ENCODE peak calls at places on chromosomes 7 and 10, in seven cellular contexts. S, F, A, Y, T, D and I are unnamed samples.

GRCh38 chr10:36362257-36362656 is 720.2 kb upstream of the FZD8 start:
- DNase-seq in F (no peak), T (no peak), A (no peak), S (no peak), Y (no peak), D (no peak), I (no peak)

GRCh38 chr7:134690016-134690415 is 43.4 kb downstream of the BPGM start:
- DNase-seq in A (no peak), S (peak), T (no peak), F (peak), Y (no peak), D (no peak), I (no peak)

GRCh38 chr10:120262857-120263547 is 194.0 kb upstream of the PLPP4 start:
- DNase-seq in Y (no peak), T (no peak), S (no peak), A (no peak), D (no peak), F (peak), I (no peak)

GRCh38 chr10:69499726-69500689 is 48.7 kb downstream of the TSPAN15 start:
- DNase-seq in S (no peak), D (no peak), A (no peak), F (no peak), T (no peak), Y (no peak), I (no peak)

GRCh38 chr7:17558558-17559332 is 260.3 kb downstream of the AHR start:
- DNase-seq in A (no peak), D (no peak), Y (no peak), F (no peak), S (no peak), T (no peak), I (no peak)

GRCh38 chr7:98655611-98656010 is 38.5 kb downstream of the NPTX2 start:
- DNase-seq in S (no peak), F (no peak), A (no peak), T (no peak), Y (no peak), D (no peak), I (no peak)

GRCh38 chr7:115099906-115100305 is 178.0 kb downstream of the MDFIC start:
- DNase-seq in A (no peak), T (no peak), S (peak), F (peak), D (no peak), Y (no peak), I (no peak)

GRCh38 chr10:126690534-126690933 is 20.0 kb upstream of the C10orf90 start:
- DNase-seq in S (no peak), T (no peak), Y (no peak), D (no peak), A (no peak), F (no peak), I (no peak)

GRCh38 chr7:41872951-41873350 is 170.1 kb upstream of the INHBA start:
- DNase-seq in A (no peak), S (peak), Y (no peak), F (no peak), D (no peak), T (no peak), I (no peak)

GRCh38 chr10:72333111-72334012 is 21.4 kb downstream of the DNAJB12 start:
- DNase-seq in T (no peak), F (no peak), D (no peak), Y (no peak), S (no peak), A (no peak), I (no peak)

GRCh38 chr7:103866919-103867318 is 122.5 kb downstream of the RELN start:
- DNase-seq in A (no peak), D (no peak), F (no peak), T (no peak), Y (no peak), S (no peak), I (no peak)

GRCh38 chr7:40918701-40919271 is 784.0 kb downstream of the SUGCT start:
- DNase-seq in T (no peak), A (no peak), D (no peak), Y (peak), F (peak), S (peak), I (no peak)

GRCh38 chr7:29038463-29038862 is 80.3 kb upstream of the TRIL start:
- DNase-seq in F (peak), D (no peak), Y (no peak), A (no peak), S (peak), T (no peak), I (no peak)

GRCh38 chr10:43854042-43854441 is 205.4 kb upstream of the ZNF32 start:
- DNase-seq in A (no peak), Y (peak), T (no peak), S (peak), D (no peak), F (peak), I (no peak)

GRCh38 chr7:157570531-157571200 is 233.9 kb downstream of the DNAJB6 start:
- DNase-seq in S (no peak), F (peak), Y (no peak), D (no peak), A (no peak), T (no peak), I (no peak)

GRCh38 chr7:116999316-116999715 is 46.0 kb downstream of the ST7 start:
- DNase-seq in D (no peak), Y (no peak), F (peak), T (no peak), A (no peak), S (peak), I (no peak)

GRCh38 chr7:74064696-74065095 is 18.9 kb upstream of the LIMK1 start:
- DNase-seq in T (no peak), A (no peak), Y (no peak), F (no peak), S (no peak), D (no peak), I (no peak)

GRCh38 chr10:109062371-109062770 is 860.9 kb downstream of the XPNPEP1 start:
- DNase-seq in D (no peak), Y (no peak), S (peak), T (no peak), F (peak), A (no peak), I (no peak)

GRCh38 chr10:17206210-17206709 is 4.8 kb upstream of the TRDMT1 start:
- DNase-seq in T (no peak), S (peak), D (peak), F (peak), Y (no peak), A (no peak), I (no peak)

GRCh38 chr7:85529831-85530230 is 343.0 kb upstream of the SEMA3D start:
- DNase-seq in F (peak), S (peak), T (no peak), D (no peak), A (no peak), Y (peak), I (no peak)

GRCh38 chr7:73487486-73487885 is 34.6 kb downstream of the BAZ1B start:
- DNase-seq in D (no peak), A (no peak), S (no peak), T (no peak), F (no peak), Y (no peak), I (no peak)

GRCh38 chr7:1512781-1513656 is 8.8 kb upstream of the INTS1 start:
- DNase-seq in A (no peak), S (peak), D (peak), T (peak), F (peak), Y (no peak), I (no peak)

GRCh38 chr10:63143984-63144383 is 10.9 kb downstream of the NRBF2 start:
- DNase-seq in T (no peak), S (no peak), A (no peak), Y (no peak), D (no peak), F (no peak), I (no peak)

GRCh38 chr7:112550468-112551060 is 69.8 kb downstream of the LSMEM1 start:
- DNase-seq in Y (peak), A (no peak), F (peak), T (no peak), S (peak), D (no peak), I (no peak)

GRCh38 chr7:157004050-157004838 is 6.2 kb downstream of the MNX1 start:
- DNase-seq in S (peak), A (peak), D (no peak), T (no peak), Y (no peak), F (peak), I (peak)

GRCh38 chr10:133123746-133124356 is 36.1 kb downstream of the ADGRA1 start:
- DNase-seq in F (no peak), T (no peak), Y (no peak), S (no peak), D (no peak), A (peak), I (peak)

GRCh38 chr7:73851410-73852338 is 9.3 kb upstream of the TMEM270 start:
- DNase-seq in Y (peak), A (no peak), D (no peak), F (peak), S (peak), T (no peak), I (no peak)

GRCh38 chr7:116583653-116584052 is 58.8 kb downstream of the CAV1 start:
- DNase-seq in Y (no peak), F (no peak), D (no peak), A (no peak), T (no peak), S (no peak), I (no peak)

GRCh38 chr10:71831646-71832552 is 19.2 kb downstream of the PSAP start:
- DNase-seq in A (no peak), T (no peak), F (peak), D (no peak), Y (no peak), S (peak), I (no peak)

GRCh38 chr10:58322072-58322834 is 12.6 kb upstream of the UBE2D1 start:
- DNase-seq in D (peak), A (no peak), T (no peak), S (peak), F (peak), Y (no peak), I (no peak)

DNA sequence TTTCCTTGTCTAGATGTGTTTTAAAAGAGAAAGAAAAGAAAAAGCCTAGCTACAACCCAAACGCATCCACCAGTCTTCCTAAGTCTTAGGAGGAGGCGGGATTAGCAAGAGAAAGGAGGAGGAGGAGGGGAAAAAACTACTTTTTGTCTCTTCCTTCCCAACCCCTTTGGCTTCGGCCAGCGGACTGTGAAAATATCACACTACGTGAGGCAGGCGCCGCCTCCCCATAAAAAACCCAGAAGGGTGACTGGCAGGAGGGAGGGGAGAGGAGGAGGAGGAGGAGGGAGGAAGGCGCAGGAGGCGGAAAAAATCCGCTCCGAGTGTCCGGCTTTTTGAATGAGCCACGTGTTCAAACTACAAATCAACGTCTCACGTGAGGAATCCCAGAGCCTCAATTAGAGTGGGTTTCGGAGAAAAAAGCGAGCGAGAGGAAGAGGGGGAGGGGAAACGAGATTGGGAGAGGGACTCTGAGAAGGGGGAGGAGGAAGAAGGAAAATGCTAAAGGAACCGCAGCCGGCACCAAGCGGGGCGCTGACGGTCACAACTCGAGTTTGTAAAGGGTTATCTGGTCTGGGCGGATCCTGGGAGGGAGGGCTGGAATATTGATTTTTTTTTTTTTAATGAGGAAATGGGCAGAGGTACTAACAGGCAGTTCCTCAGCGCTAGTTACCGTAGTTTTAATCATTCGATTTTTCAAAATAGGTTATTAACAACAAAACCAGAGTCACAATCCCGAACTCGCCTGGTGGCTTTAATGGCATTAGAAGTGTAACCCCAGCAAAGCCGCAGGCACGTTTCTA is at the start of gene IGF2BP3:
- DNase-seq in A (peak), S (peak), F (peak), Y (no peak), T (peak), D (no peak), I (peak)
- TF ChIP-seq CTCF in A (no peak), S (no peak), F (no peak), Y (no peak), T (no peak), D (no peak), I (no peak)

DNA sequence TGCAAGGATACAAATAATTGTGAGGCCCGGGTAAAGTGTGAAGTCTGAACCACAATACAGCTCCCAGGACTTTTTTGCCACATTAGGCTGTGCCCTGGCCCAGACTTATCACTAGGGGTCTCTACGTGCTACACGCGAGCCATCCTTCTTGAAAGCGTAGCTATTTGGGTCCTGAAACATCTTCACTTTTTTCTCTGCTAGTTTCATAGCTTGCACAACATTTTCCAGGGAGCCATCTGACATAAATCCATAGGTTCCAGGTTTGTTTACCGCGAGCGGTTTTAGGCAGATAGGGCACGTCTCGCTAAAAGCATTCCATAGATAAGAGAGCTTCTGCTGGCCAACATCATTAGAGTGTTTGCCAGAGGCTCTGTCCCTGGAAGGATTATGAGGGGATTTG is 226.5 kb downstream of the RPS24 start:
- DNase-seq in A (no peak), T (no peak), F (no peak), Y (no peak), D (no peak), S (peak), I (no peak)
- TF ChIP-seq CTCF in A (no peak), T (no peak), F (no peak), Y (no peak), D (no peak), S (peak), I (no peak)

GRCh38 chr10:78286186-78286585 is 252.5 kb downstream of the RPS24 start:
- DNase-seq in F (no peak), A (peak), S (no peak), T (no peak), Y (no peak), D (no peak), I (no peak)
- TF ChIP-seq CTCF in F (no peak), A (no peak), S (no peak), T (no peak), Y (no peak), D (no peak), I (no peak)

DNA sequence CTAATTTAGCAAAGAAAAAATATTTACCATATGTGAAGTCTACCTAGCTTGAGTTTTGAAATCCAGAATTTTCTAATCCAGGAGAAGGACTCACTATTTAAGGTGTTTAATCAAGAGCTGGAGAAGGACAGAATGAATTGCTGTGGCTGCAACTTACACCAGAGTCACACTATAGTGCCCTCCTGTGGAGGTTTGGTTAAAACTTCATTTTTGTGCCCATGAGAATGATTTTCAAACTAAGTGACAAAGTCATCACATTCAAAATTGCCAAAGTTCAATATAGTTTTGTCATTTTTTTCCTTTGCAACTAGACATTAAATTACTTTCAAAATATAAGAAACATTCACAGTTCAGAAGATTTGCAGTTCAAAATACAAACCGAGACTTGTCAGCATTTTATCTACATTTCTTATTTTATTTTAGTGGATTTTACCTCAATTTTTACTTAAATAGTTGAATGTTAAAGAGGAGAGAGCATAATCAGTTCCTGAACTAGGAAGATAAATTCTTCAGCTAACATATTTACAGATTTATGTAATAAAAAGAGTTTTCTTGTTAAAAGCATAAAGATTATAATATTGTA is 70.7 kb downstream of the CABCOCO1 start:
- DNase-seq in Y (no peak), F (peak), T (no peak), D (no peak), A (no peak), S (peak), I (no peak)
- TF ChIP-seq CTCF in Y (peak), F (peak), T (no peak), D (peak), A (peak), S (peak), I (peak)

GRCh38 chr10:26573674-26574073 is 123.8 kb upstream of the PDSS1 start:
- DNase-seq in S (no peak), D (no peak), A (peak), Y (no peak), T (no peak), F (no peak), I (no peak)
- TF ChIP-seq CTCF in S (no peak), D (peak), A (no peak), Y (no peak), T (no peak), F (no peak), I (no peak)

GRCh38 chr10:52359466-52359865 is 45.4 kb downstream of the DKK1 start:
- DNase-seq in D (no peak), Y (no peak), F (peak), S (no peak), A (no peak), T (no peak), I (no peak)
- TF ChIP-seq CTCF in D (no peak), Y (no peak), F (no peak), S (no peak), A (no peak), T (no peak), I (no peak)

GRCh38 chr7:93715234-93715633 is 140.7 kb upstream of the CALCR start:
- DNase-seq in D (no peak), T (peak), Y (no peak), S (peak), F (peak), A (peak), I (no peak)
- TF ChIP-seq CTCF in D (peak), T (no peak), Y (peak), S (peak), F (peak), A (peak), I (peak)